ENCODE peak calls at places on chromosomes 7 and 10, in five cellular contexts. One of them, this sample, is unnamed.

GRCh38 chr10:73253226-73253557 is 748 bp upstream of the MRPS16 start:
- DNase-seq in NCI-H2171 treated with DMSO at 0.1 percent for 48 hours: peak
- DNase-seq in Kasumi-1: peak
- DNase-seq in NCI-H82: peak
- DNase-seq in heart left ventricle: no peak
- DNase-seq in this sample: no peak

GRCh38 chr10:34148258-34148657 is 666.8 kb downstream of the PARD3 start:
- DNase-seq in Kasumi-1: no peak
- DNase-seq in heart left ventricle: no peak
- DNase-seq in NCI-H82: no peak
- DNase-seq in NCI-H2171 treated with DMSO at 0.1 percent for 48 hours: no peak
- DNase-seq in this sample: no peak

GRCh38 chr10:86535057-86535882 is 13.7 kb upstream of the WAPL start:
- DNase-seq in NCI-H82: no peak
- DNase-seq in NCI-H2171 treated with DMSO at 0.1 percent for 48 hours: no peak
- DNase-seq in Kasumi-1: no peak
- DNase-seq in heart left ventricle: peak
- DNase-seq in this sample: peak

GRCh38 chr7:128799451-128799850 is 7.7 kb downstream of the CCDC136 start:
- DNase-seq in NCI-H2171 treated with DMSO at 0.1 percent for 48 hours: no peak
- DNase-seq in NCI-H82: peak
- DNase-seq in heart left ventricle: no peak
- DNase-seq in Kasumi-1: peak
- DNase-seq in this sample: no peak

GRCh38 chr7:135330088-135330487 is 96.5 kb downstream of the STRA8 start:
- DNase-seq in NCI-H82: no peak
- DNase-seq in Kasumi-1: no peak
- DNase-seq in NCI-H2171 treated with DMSO at 0.1 percent for 48 hours: no peak
- DNase-seq in heart left ventricle: no peak
- DNase-seq in this sample: no peak

GRCh38 chr10:30313579-30314376 is 35.3 kb downstream of the MTPAP start:
- DNase-seq in NCI-H82: no peak
- DNase-seq in NCI-H2171 treated with DMSO at 0.1 percent for 48 hours: no peak
- DNase-seq in heart left ventricle: no peak
- DNase-seq in Kasumi-1: no peak
- DNase-seq in this sample: no peak

GRCh38 chr7:30562498-30562897 is 32.2 kb upstream of the GARS1 start:
- DNase-seq in heart left ventricle: no peak
- DNase-seq in Kasumi-1: no peak
- DNase-seq in NCI-H82: no peak
- DNase-seq in NCI-H2171 treated with DMSO at 0.1 percent for 48 hours: no peak
- DNase-seq in this sample: no peak

GRCh38 chr7:129664029-129665012 is 52.8 kb downstream of the NRF1 start:
- DNase-seq in Kasumi-1: peak
- DNase-seq in NCI-H82: peak
- DNase-seq in NCI-H2171 treated with DMSO at 0.1 percent for 48 hours: peak
- DNase-seq in heart left ventricle: no peak
- DNase-seq in this sample: no peak

GRCh38 chr7:74405899-74406512 is 47.7 kb upstream of the GTF2IRD1 start:
- DNase-seq in heart left ventricle: no peak
- DNase-seq in NCI-H2171 treated with DMSO at 0.1 percent for 48 hours: no peak
- DNase-seq in Kasumi-1: peak
- DNase-seq in NCI-H82: no peak
- DNase-seq in this sample: no peak

GRCh38 chr10:124252097-124252715 is 158.8 kb upstream of the CHST15 start:
- DNase-seq in NCI-H2171 treated with DMSO at 0.1 percent for 48 hours: no peak
- DNase-seq in Kasumi-1: no peak
- DNase-seq in NCI-H82: no peak
- DNase-seq in heart left ventricle: no peak
- DNase-seq in this sample: no peak

GRCh38 chr7:25359471-25360059 is 131.3 kb upstream of the NPVF start:
- DNase-seq in NCI-H82: no peak
- DNase-seq in Kasumi-1: no peak
- DNase-seq in heart left ventricle: no peak
- DNase-seq in NCI-H2171 treated with DMSO at 0.1 percent for 48 hours: peak
- DNase-seq in this sample: no peak

GRCh38 chr7:69172357-69173098 is 425.7 kb upstream of the AUTS2 start:
- DNase-seq in NCI-H2171 treated with DMSO at 0.1 percent for 48 hours: no peak
- DNase-seq in NCI-H82: no peak
- DNase-seq in Kasumi-1: no peak
- DNase-seq in heart left ventricle: no peak
- DNase-seq in this sample: no peak

GRCh38 chr7:99036531-99037175 is 107.3 kb downstream of the SMURF1 start:
- DNase-seq in NCI-H82: peak
- DNase-seq in Kasumi-1: peak
- DNase-seq in NCI-H2171 treated with DMSO at 0.1 percent for 48 hours: peak
- DNase-seq in heart left ventricle: no peak
- DNase-seq in this sample: no peak

GRCh38 chr7:6530626-6531491 is 20.4 kb downstream of the GRID2IP start:
- DNase-seq in Kasumi-1: no peak
- DNase-seq in heart left ventricle: no peak
- DNase-seq in NCI-H2171 treated with DMSO at 0.1 percent for 48 hours: peak
- DNase-seq in NCI-H82: no peak
- DNase-seq in this sample: no peak

GRCh38 chr7:44104880-44105771 is 981 bp downstream of the AEBP1 start:
- DNase-seq in NCI-H2171 treated with DMSO at 0.1 percent for 48 hours: no peak
- DNase-seq in heart left ventricle: no peak
- DNase-seq in Kasumi-1: no peak
- DNase-seq in NCI-H82: peak
- DNase-seq in this sample: no peak

GRCh38 chr7:40527723-40528122 is 392.9 kb downstream of the SUGCT start:
- DNase-seq in Kasumi-1: no peak
- DNase-seq in heart left ventricle: no peak
- DNase-seq in NCI-H82: no peak
- DNase-seq in NCI-H2171 treated with DMSO at 0.1 percent for 48 hours: no peak
- DNase-seq in this sample: no peak

GRCh38 chr7:112510032-112510742 is 29.4 kb downstream of the LSMEM1 start:
- DNase-seq in NCI-H82: no peak
- DNase-seq in NCI-H2171 treated with DMSO at 0.1 percent for 48 hours: no peak
- DNase-seq in Kasumi-1: peak
- DNase-seq in heart left ventricle: no peak
- DNase-seq in this sample: no peak

GRCh38 chr10:77105756-77106155 is 531.9 kb downstream of the KCNMA1 start:
- DNase-seq in Kasumi-1: no peak
- DNase-seq in NCI-H82: no peak
- DNase-seq in NCI-H2171 treated with DMSO at 0.1 percent for 48 hours: no peak
- DNase-seq in heart left ventricle: no peak
- DNase-seq in this sample: no peak

GRCh38 chr7:80150621-80151273 is 16.1 kb downstream of the GNAI1 start:
- DNase-seq in Kasumi-1: no peak
- DNase-seq in heart left ventricle: no peak
- DNase-seq in NCI-H82: no peak
- DNase-seq in NCI-H2171 treated with DMSO at 0.1 percent for 48 hours: no peak
- DNase-seq in this sample: no peak

GRCh38 chr7:82247814-82248433 is 195.7 kb downstream of the CACNA2D1 start:
- DNase-seq in Kasumi-1: peak
- DNase-seq in NCI-H82: peak
- DNase-seq in heart left ventricle: no peak
- DNase-seq in NCI-H2171 treated with DMSO at 0.1 percent for 48 hours: no peak
- DNase-seq in this sample: no peak

GRCh38 chr7:104137971-104138370 is 69.8 kb downstream of the ORC5 start:
- DNase-seq in NCI-H82: no peak
- DNase-seq in NCI-H2171 treated with DMSO at 0.1 percent for 48 hours: no peak
- DNase-seq in heart left ventricle: no peak
- DNase-seq in Kasumi-1: no peak
- DNase-seq in this sample: no peak

GRCh38 chr7:140982508-140982907 is 32.2 kb downstream of the MRPS33 start:
- DNase-seq in NCI-H82: no peak
- DNase-seq in heart left ventricle: no peak
- DNase-seq in Kasumi-1: peak
- DNase-seq in NCI-H2171 treated with DMSO at 0.1 percent for 48 hours: no peak
- DNase-seq in this sample: no peak

GRCh38 chr10:98158576-98158975 is 24.1 kb downstream of the R3HCC1L start:
- DNase-seq in Kasumi-1: no peak
- DNase-seq in NCI-H82: no peak
- DNase-seq in heart left ventricle: no peak
- DNase-seq in NCI-H2171 treated with DMSO at 0.1 percent for 48 hours: no peak
- DNase-seq in this sample: no peak

GRCh38 chr7:24477807-24478655 is 95.2 kb upstream of the PALS2 start:
- DNase-seq in NCI-H2171 treated with DMSO at 0.1 percent for 48 hours: peak
- DNase-seq in NCI-H82: no peak
- DNase-seq in Kasumi-1: no peak
- DNase-seq in heart left ventricle: no peak
- DNase-seq in this sample: no peak

GRCh38 chr7:151550601-151551286 is 31.0 kb upstream of the RHEB start:
- DNase-seq in NCI-H2171 treated with DMSO at 0.1 percent for 48 hours: no peak
- DNase-seq in heart left ventricle: no peak
- DNase-seq in NCI-H82: no peak
- DNase-seq in Kasumi-1: peak
- DNase-seq in this sample: no peak

GRCh38 chr10:123165445-123166072 is 11.4 kb downstream of the BUB3 start:
- DNase-seq in NCI-H82: peak
- DNase-seq in Kasumi-1: no peak
- DNase-seq in NCI-H2171 treated with DMSO at 0.1 percent for 48 hours: peak
- DNase-seq in heart left ventricle: no peak
- DNase-seq in this sample: no peak

GRCh38 chr7:134763960-134764359 is 15.5 kb upstream of the CALD1 start:
- DNase-seq in Kasumi-1: no peak
- DNase-seq in heart left ventricle: no peak
- DNase-seq in NCI-H82: no peak
- DNase-seq in NCI-H2171 treated with DMSO at 0.1 percent for 48 hours: no peak
- DNase-seq in this sample: no peak

GRCh38 chr10:97722980-97723379 is 9.4 kb downstream of the MARVELD1 start:
- DNase-seq in NCI-H2171 treated with DMSO at 0.1 percent for 48 hours: no peak
- DNase-seq in Kasumi-1: no peak
- DNase-seq in NCI-H82: no peak
- DNase-seq in heart left ventricle: no peak
- DNase-seq in this sample: peak

GRCh38 chr10:58316874-58317273 is 17.9 kb upstream of the UBE2D1 start:
- DNase-seq in NCI-H2171 treated with DMSO at 0.1 percent for 48 hours: no peak
- DNase-seq in Kasumi-1: no peak
- DNase-seq in heart left ventricle: no peak
- DNase-seq in NCI-H82: no peak
- DNase-seq in this sample: no peak

GRCh38 chr10:112332509-112333228 is 41.2 kb upstream of the ACSL5 start:
- DNase-seq in heart left ventricle: no peak
- DNase-seq in Kasumi-1: no peak
- DNase-seq in NCI-H2171 treated with DMSO at 0.1 percent for 48 hours: no peak
- DNase-seq in NCI-H82: no peak
- DNase-seq in this sample: no peak

GRCh38 chr10:71255817-71256660 is 43.7 kb downstream of the UNC5B start:
- DNase-seq in Kasumi-1: no peak
- DNase-seq in heart left ventricle: peak
- DNase-seq in NCI-H82: no peak
- DNase-seq in NCI-H2171 treated with DMSO at 0.1 percent for 48 hours: peak
- DNase-seq in this sample: no peak

GRCh38 chr7:135976312-135977019 is 693 bp downstream of the MTPN start:
- DNase-seq in NCI-H82: peak
- DNase-seq in NCI-H2171 treated with DMSO at 0.1 percent for 48 hours: peak
- DNase-seq in Kasumi-1: peak
- DNase-seq in heart left ventricle: peak
- DNase-seq in this sample: no peak

GRCh38 chr7:149048805-149049204 is 20.5 kb upstream of the PDIA4 start:
- DNase-seq in heart left ventricle: no peak
- DNase-seq in NCI-H82: no peak
- DNase-seq in NCI-H2171 treated with DMSO at 0.1 percent for 48 hours: no peak
- DNase-seq in Kasumi-1: no peak
- DNase-seq in this sample: no peak

GRCh38 chr10:86310702-86311101 is 55.9 kb downstream of the GRID1 start:
- DNase-seq in NCI-H82: no peak
- DNase-seq in NCI-H2171 treated with DMSO at 0.1 percent for 48 hours: no peak
- DNase-seq in heart left ventricle: no peak
- DNase-seq in Kasumi-1: no peak
- DNase-seq in this sample: no peak

GRCh38 chr7:68511281-68511680 is 1087.0 kb upstream of the AUTS2 start:
- DNase-seq in Kasumi-1: no peak
- DNase-seq in NCI-H2171 treated with DMSO at 0.1 percent for 48 hours: peak
- DNase-seq in NCI-H82: peak
- DNase-seq in heart left ventricle: no peak
- DNase-seq in this sample: no peak

GRCh38 chr10:96496281-96496925 is 17.3 kb downstream of the TLL2 start:
- DNase-seq in NCI-H82: no peak
- DNase-seq in NCI-H2171 treated with DMSO at 0.1 percent for 48 hours: no peak
- DNase-seq in Kasumi-1: peak
- DNase-seq in heart left ventricle: no peak
- DNase-seq in this sample: no peak